ENCODE peak calls at places on chromosome 5, in eight cellular contexts. M, Q, U, W, A, V, Z and E are unnamed samples.

GRCh38 chr5:16987776-16988175 is 51.7 kb upstream of the MYO10 start:
- DNase-seq in M (no peak), Q (no peak), U (no peak), W (no peak), A (no peak), V (no peak), Z (no peak), E (no peak)

GRCh38 chr5:73895471-73895870 is 269.5 kb downstream of the ARHGEF28 start:
- DNase-seq in M (no peak), Q (no peak), U (no peak), W (no peak), A (no peak), V (no peak), Z (no peak), E (no peak)

GRCh38 chr5:179404321-179405053 is 59.2 kb upstream of the ADAMTS2 start:
- DNase-seq in M (no peak), Q (no peak), U (no peak), W (no peak), A (peak; percentile 76), V (no peak), Z (no peak), E (no peak)

GRCh38 chr5:43065384-43066230 is 25.5 kb upstream of the ANXA2R start:
- DNase-seq in M (peak; percentile 59), Q (peak; percentile 85), U (no peak), W (peak; percentile 16), A (no peak), V (peak; percentile 50), Z (peak; percentile 54), E (peak; percentile 64)

GRCh38 chr5:87524217-87524616 is 111.5 kb upstream of the CCNH start:
- DNase-seq in M (no peak), Q (no peak), U (no peak), W (no peak), A (no peak), V (no peak), Z (no peak), E (no peak)

GRCh38 chr5:94832685-94833084 is 214.2 kb downstream of the SLF1 start:
- DNase-seq in M (no peak), Q (no peak), U (no peak), W (no peak), A (no peak), V (no peak), Z (no peak), E (no peak)

GRCh38 chr5:2295476-2295875 is 412.8 kb upstream of the IRX4 start:
- DNase-seq in M (no peak), Q (no peak), U (no peak), W (no peak), A (no peak), V (no peak), Z (no peak), E (peak; percentile 29)

GRCh38 chr5:78360674-78361225 is 333 bp downstream of the SCAMP1 start:
- DNase-seq in M (peak; percentile 37), Q (peak; percentile 67), U (peak; percentile 88), W (peak; percentile 74), A (peak; percentile 54), V (peak; percentile 85), Z (peak; percentile 50), E (peak; percentile 71)

GRCh38 chr5:75707911-75708509 is 9.2 kb downstream of the POC5 start:
- DNase-seq in M (no peak), Q (no peak), U (no peak), W (no peak), A (no peak), V (no peak), Z (no peak), E (no peak)

GRCh38 chr5:73777192-73777591 is 151.2 kb downstream of the ARHGEF28 start:
- DNase-seq in M (no peak), Q (no peak), U (no peak), W (no peak), A (no peak), V (no peak), Z (no peak), E (no peak)

GRCh38 chr5:177109810-177110209 is 23.1 kb downstream of the FGFR4 start:
- DNase-seq in M (no peak), Q (no peak), U (no peak), W (no peak), A (no peak), V (no peak), Z (no peak), E (peak; percentile 46)